ENCODE peak calls at places on chromosomes 11 and 22, in four cellular contexts. One of them, this sample, is unnamed.
A peak's percentile ranks its signal among the peaks of the same experiment; 100 is the strongest.

GRCh38 chr11:68632802-68633201 is 51.5 kb upstream of the GAL start:
- DNase-seq in WTC11: peak; percentile 80
- DNase-seq in GM12878: no peak
- DNase-seq in K562: peak; percentile 82
- DNase-seq in this sample: peak; percentile 67

GRCh38 chr11:2473361-2474058 is 28.7 kb downstream of the KCNQ1 start:
- DNase-seq in GM12878: no peak
- DNase-seq in K562: no peak
- DNase-seq in WTC11: no peak
- DNase-seq in this sample: no peak

GRCh38 chr11:115503083-115503885 is 931 bp downstream of the CADM1 start:
- DNase-seq in WTC11: peak; percentile 59
- DNase-seq in GM12878: no peak
- DNase-seq in K562: no peak
- DNase-seq in this sample: peak; percentile 51

GRCh38 chr11:36346562-36347383 is 50.7 kb downstream of the PRR5L start:
- DNase-seq in K562: no peak
- DNase-seq in GM12878: no peak
- DNase-seq in WTC11: no peak
- DNase-seq in this sample: no peak

GRCh38 chr22:24324137-24324536 is 53.5 kb downstream of the SPECC1L start:
- DNase-seq in GM12878: no peak
- DNase-seq in K562: no peak
- DNase-seq in WTC11: no peak
- DNase-seq in this sample: no peak

GRCh38 chr11:14346303-14346702 is 12.7 kb downstream of the RRAS2 start:
- DNase-seq in K562: no peak
- DNase-seq in WTC11: no peak
- DNase-seq in GM12878: no peak
- DNase-seq in this sample: no peak

GRCh38 chr11:25037431-25037830 is 540.6 kb downstream of the LUZP2 start:
- DNase-seq in WTC11: no peak
- DNase-seq in K562: no peak
- DNase-seq in GM12878: no peak
- DNase-seq in this sample: no peak

GRCh38 chr11:94649925-94650623 is 82.9 kb downstream of the PIWIL4 start:
- DNase-seq in WTC11: no peak
- DNase-seq in K562: no peak
- DNase-seq in GM12878: no peak
- DNase-seq in this sample: no peak

GRCh38 chr11:62398011-62398994 is 20.5 kb upstream of the SCGB1A1 start:
- DNase-seq in K562: peak; percentile 75
- DNase-seq in WTC11: no peak
- DNase-seq in GM12878: no peak
- DNase-seq in this sample: peak; percentile 54

GRCh38 chr11:10623797-10624761 is 55.6 kb upstream of the LYVE1 start:
- DNase-seq in GM12878: no peak
- DNase-seq in WTC11: peak; percentile 75
- DNase-seq in K562: peak; percentile 67
- DNase-seq in this sample: peak; percentile 37

DNA sequence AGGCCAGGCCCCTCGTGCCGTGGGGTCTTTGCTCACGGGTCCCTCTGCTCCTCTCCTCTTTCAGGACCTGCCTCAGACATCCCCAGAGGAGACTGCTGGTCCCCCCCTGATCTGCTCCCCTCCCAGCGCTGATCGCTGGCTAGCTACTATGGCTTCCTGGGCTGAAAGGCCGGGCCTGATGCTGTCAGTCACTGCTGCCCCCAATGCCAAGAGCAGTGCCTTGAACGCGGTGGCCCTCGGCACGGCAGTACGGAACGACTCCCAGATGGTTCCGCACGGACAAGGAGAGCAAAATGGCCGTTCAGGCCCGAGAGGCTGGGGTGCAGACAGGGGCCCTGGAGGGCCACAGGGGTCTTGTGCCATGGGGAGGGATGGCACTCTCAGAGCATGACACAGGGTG is 21.5 kb downstream of the SULT4A1 start:
- DNase-seq in WTC11: no peak
- DNase-seq in K562: no peak
- DNase-seq in GM12878: no peak
- DNase-seq in this sample: no peak
- TF ChIP-seq CREM in WTC11: no peak
- TF ChIP-seq CREM in K562: no peak
- TF ChIP-seq CREM in GM12878: no peak
- TF ChIP-seq CREM in this sample: no peak

GRCh38 chr11:44680982-44681597 is 45.7 kb upstream of the TSPAN18 start:
- DNase-seq in WTC11: peak; percentile 47
- DNase-seq in GM12878: no peak
- DNase-seq in K562: no peak
- DNase-seq in this sample: no peak
- TF ChIP-seq CREM in WTC11: no peak
- TF ChIP-seq CREM in GM12878: no peak
- TF ChIP-seq CREM in K562: no peak
- TF ChIP-seq CREM in this sample: no peak

GRCh38 chr11:43983221-43983795 is 40.9 kb downstream of the C11orf96 start:
- DNase-seq in WTC11: no peak
- DNase-seq in GM12878: no peak
- DNase-seq in K562: no peak
- DNase-seq in this sample: no peak
- TF ChIP-seq CREM in WTC11: no peak
- TF ChIP-seq CREM in GM12878: no peak
- TF ChIP-seq CREM in K562: no peak
- TF ChIP-seq CREM in this sample: no peak

GRCh38 chr11:30879322-30880020 is 293.3 kb upstream of the MPPED2 start:
- DNase-seq in K562: no peak
- DNase-seq in GM12878: no peak
- DNase-seq in WTC11: no peak
- DNase-seq in this sample: no peak
- TF ChIP-seq CREM in K562: no peak
- TF ChIP-seq CREM in GM12878: no peak
- TF ChIP-seq CREM in WTC11: no peak
- TF ChIP-seq CREM in this sample: no peak

DNA sequence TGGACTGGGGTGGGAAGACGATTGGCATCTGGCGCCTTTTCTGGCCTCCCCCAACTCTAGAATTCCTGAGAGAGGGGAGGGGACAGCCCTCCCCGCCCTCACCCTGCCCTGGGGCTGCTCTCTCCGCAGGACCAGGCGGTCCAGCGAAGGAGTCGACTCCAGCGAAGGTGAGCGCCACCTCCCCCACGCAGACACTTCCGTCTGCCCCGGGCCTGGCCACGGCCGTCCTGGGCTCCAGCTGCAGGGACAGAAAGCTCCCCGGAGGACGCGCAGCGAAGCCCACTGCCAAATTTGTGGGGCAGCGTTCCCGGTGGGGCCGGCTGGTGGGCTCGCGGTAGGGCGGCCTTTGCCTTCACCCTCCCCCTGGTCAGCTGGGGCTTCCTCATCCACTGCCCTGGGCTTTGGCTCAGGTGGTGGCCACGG is 670 bp downstream of the SSH3 start:
- DNase-seq in GM12878: no peak
- DNase-seq in WTC11: peak; percentile 38
- DNase-seq in K562: no peak
- DNase-seq in this sample: no peak
- TF ChIP-seq CREM in GM12878: no peak
- TF ChIP-seq CREM in WTC11: no peak
- TF ChIP-seq CREM in K562: no peak
- TF ChIP-seq CREM in this sample: no peak

GRCh38 chr22:27111796-27112195 is 454.4 kb downstream of the MIAT start:
- DNase-seq in GM12878: no peak
- DNase-seq in WTC11: no peak
- DNase-seq in K562: no peak
- DNase-seq in this sample: no peak
- TF ChIP-seq CREM in GM12878: no peak
- TF ChIP-seq CREM in WTC11: no peak
- TF ChIP-seq CREM in K562: no peak
- TF ChIP-seq CREM in this sample: no peak

DNA sequence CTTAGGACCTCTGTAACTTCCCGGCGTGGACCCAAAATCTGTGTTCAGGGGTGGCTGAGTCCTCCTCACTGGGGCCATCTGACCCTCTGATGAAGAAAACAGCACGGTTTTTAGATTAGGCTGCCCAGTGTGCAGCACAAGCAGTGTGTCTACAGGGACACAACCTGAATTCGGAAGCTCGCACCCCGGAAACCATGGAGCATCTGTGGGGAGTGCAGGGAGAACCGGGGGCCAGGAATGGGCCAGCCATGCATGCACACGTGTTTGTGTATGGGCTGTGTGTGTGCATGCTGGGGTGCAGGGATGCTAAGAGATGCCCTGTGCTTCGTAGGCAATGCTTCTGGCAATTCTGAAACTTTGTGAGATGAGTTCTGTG is 342.8 kb upstream of the B3GAT1 start:
- DNase-seq in WTC11: no peak
- DNase-seq in K562: no peak
- DNase-seq in GM12878: no peak
- DNase-seq in this sample: no peak
- TF ChIP-seq CREM in WTC11: no peak
- TF ChIP-seq CREM in K562: no peak
- TF ChIP-seq CREM in GM12878: no peak
- TF ChIP-seq CREM in this sample: no peak

DNA sequence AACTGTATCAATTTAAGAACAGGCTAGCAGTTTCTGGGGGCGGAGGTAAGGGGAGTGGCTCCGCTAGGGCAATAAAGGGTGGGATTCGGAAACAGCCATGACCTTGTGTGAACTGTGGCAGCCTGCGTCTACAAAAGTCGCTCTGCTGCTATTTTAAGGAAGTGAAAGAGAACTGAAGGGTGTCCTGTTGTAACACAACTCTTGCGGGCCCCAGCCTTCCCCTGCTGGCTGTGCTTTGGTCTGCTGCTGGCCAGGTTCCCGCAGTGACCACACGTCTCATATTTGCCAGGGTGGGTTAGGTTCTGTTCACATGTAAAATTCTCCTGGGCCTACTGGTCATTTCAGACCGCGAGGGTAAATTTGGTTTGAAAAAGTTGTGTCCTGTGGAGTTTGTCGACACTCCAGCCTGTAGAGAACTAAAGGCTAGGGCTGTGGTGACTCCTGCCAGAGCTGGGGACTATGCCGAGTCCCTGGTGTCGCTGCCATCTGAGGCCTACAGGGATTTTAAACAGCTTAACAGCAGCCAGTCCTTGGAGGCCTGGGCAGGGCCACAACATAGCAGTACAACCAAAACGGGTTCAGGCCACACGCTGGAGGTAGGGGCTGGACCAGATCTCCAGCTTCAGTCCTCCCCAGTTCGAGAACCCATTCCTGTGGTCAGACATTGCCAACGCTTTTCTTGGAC is 1.1 kb upstream of the PPFIBP2 start:
- DNase-seq in WTC11: peak; percentile 18
- DNase-seq in GM12878: no peak
- DNase-seq in K562: peak; percentile 10
- DNase-seq in this sample: peak; percentile 13
- TF ChIP-seq CREM in WTC11: no peak
- TF ChIP-seq CREM in GM12878: peak; percentile 81
- TF ChIP-seq CREM in K562: no peak
- TF ChIP-seq CREM in this sample: no peak

GRCh38 chr11:110883266-110883665 is 171.0 kb upstream of the ARHGAP20 start:
- DNase-seq in K562: no peak
- DNase-seq in WTC11: no peak
- DNase-seq in GM12878: no peak
- DNase-seq in this sample: no peak

GRCh38 chr11:110873953-110874352 is 161.7 kb upstream of the ARHGAP20 start:
- DNase-seq in WTC11: no peak
- DNase-seq in GM12878: no peak
- DNase-seq in K562: no peak
- DNase-seq in this sample: no peak

GRCh38 chr11:110874651-110875050 is 162.4 kb upstream of the ARHGAP20 start:
- DNase-seq in WTC11: no peak
- DNase-seq in GM12878: no peak
- DNase-seq in K562: no peak
- DNase-seq in this sample: no peak

DNA sequence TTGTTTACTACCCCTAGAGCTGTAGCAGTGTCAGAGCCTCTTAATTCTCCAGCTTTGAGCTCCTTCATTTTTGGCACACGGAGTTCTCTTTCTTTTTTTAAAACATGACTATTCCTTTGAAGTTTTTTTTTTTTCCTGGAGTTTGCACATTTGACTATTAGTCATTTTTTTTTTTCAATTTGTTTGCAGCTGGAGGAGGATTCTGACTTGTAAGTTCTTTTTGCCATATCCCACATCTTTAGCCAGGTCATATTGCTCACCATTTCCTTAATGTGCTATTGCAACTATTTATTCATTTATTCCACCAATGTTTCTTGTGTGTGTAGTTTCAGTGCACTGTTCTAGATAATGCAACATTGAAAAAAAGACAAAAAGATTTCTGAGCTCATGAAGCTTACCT is 166.3 kb upstream of the ARHGAP20 start:
- DNase-seq in GM12878: no peak
- DNase-seq in K562: no peak
- DNase-seq in WTC11: no peak
- DNase-seq in this sample: no peak
- TF ChIP-seq CREM in GM12878: no peak
- TF ChIP-seq CREM in K562: no peak
- TF ChIP-seq CREM in WTC11: no peak
- TF ChIP-seq CREM in this sample: no peak

GRCh38 chr22:23233746-23234408 is 53.6 kb downstream of the BCR start:
- DNase-seq in GM12878: no peak
- DNase-seq in K562: no peak
- DNase-seq in WTC11: no peak
- DNase-seq in this sample: no peak

GRCh38 chr22:23232094-23232905 is 52.0 kb downstream of the BCR start:
- DNase-seq in GM12878: no peak
- DNase-seq in K562: no peak
- DNase-seq in WTC11: no peak
- DNase-seq in this sample: no peak

GRCh38 chr22:23231471-23232093 is 51.3 kb downstream of the BCR start:
- DNase-seq in WTC11: no peak
- DNase-seq in K562: no peak
- DNase-seq in GM12878: no peak
- DNase-seq in this sample: no peak

GRCh38 chr22:23234409-23235161 is 54.3 kb downstream of the BCR start:
- DNase-seq in K562: no peak
- DNase-seq in GM12878: no peak
- DNase-seq in WTC11: no peak
- DNase-seq in this sample: no peak

DNA sequence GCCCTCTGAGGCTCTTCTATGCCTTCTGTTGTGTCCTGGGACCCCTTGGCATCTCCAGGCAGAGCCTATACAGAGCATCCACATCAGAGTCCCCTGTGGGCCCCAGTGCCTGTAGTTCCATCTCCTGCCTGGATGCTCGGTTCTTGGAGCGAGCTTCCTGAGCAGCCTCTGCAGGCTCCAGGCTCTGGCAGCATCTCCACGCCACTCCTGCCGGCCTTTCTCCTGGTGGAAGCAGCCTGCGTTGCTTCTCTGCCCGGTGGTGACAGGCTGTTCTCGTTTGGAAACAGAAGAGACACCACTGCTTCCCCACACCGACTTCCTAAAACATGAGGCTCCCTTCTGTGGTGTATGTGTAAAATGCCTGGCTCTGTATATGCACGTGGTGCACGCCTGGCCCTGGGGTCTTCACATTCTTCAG is 52.8 kb downstream of the BCR start:
- DNase-seq in K562: no peak
- DNase-seq in WTC11: no peak
- DNase-seq in GM12878: no peak
- DNase-seq in this sample: no peak
- TF ChIP-seq CREM in K562: no peak
- TF ChIP-seq CREM in WTC11: no peak
- TF ChIP-seq CREM in GM12878: no peak
- TF ChIP-seq CREM in this sample: no peak